ENCODE peak calls at places on chromosomes 3 and 15, in eight cellular contexts. F, T, J, L, P, N, Y and M are unnamed samples.

GRCh38 chr15:37046876-37047614 is 53.3 kb downstream of the MEIS2 start:
- DNase-seq in F (peak; percentile 67), T (no peak), J (peak; percentile 82), L (peak; percentile 42), P (no peak), N (no peak), Y (peak; percentile 39), M (no peak)

GRCh38 chr15:74412159-74412558 is 21.6 kb downstream of the SEMA7A start:
- DNase-seq in F (no peak), T (no peak), J (no peak), L (no peak), P (no peak), N (no peak), Y (no peak), M (no peak)

GRCh38 chr3:10511809-10512494 is 6.6 kb upstream of the ATP2B2 start:
- DNase-seq in F (no peak), T (peak; percentile 90), J (peak; percentile 51), L (peak; percentile 41), P (no peak), N (no peak), Y (no peak), M (peak; percentile 8)

GRCh38 chr3:121619691-121620090 is 26.5 kb downstream of the FBXO40 start:
- DNase-seq in F (no peak), T (no peak), J (no peak), L (no peak), P (no peak), N (no peak), Y (no peak), M (no peak)

GRCh38 chr3:172751188-172751571 is 654 bp downstream of the ECT2 start:
- DNase-seq in F (no peak), T (no peak), J (peak; percentile 35), L (peak; percentile 25), P (no peak), N (no peak), Y (no peak), M (peak; percentile 6)

GRCh38 chr3:114179575-114179974 is 723 bp upstream of the DRD3 start:
- DNase-seq in F (no peak), T (no peak), J (peak; percentile 71), L (peak; percentile 43), P (no peak), N (no peak), Y (no peak), M (no peak)

GRCh38 chr3:39275963-39276593 is 3.8 kb downstream of the CX3CR1 start:
- DNase-seq in F (no peak), T (no peak), J (no peak), L (no peak), P (no peak), N (no peak), Y (no peak), M (no peak)

GRCh38 chr3:102225407-102226132 is 209.2 kb upstream of the ZPLD1 start:
- DNase-seq in F (no peak), T (peak; percentile 7), J (peak; percentile 92), L (peak; percentile 89), P (no peak), N (no peak), Y (no peak), M (peak; percentile 46)

GRCh38 chr15:80031841-80032240 is 27.6 kb upstream of the ZFAND6 start:
- DNase-seq in F (no peak), T (peak; percentile 23), J (no peak), L (peak; percentile 83), P (peak; percentile 52), N (no peak), Y (no peak), M (no peak)

GRCh38 chr15:89462198-89462912 is 34.0 kb downstream of the RHCG start:
- DNase-seq in F (no peak), T (peak; percentile 34), J (peak; percentile 23), L (no peak), P (no peak), N (no peak), Y (no peak), M (no peak)

GRCh38 chr3:103127737-103128136 is 692.9 kb downstream of the ZPLD1 start:
- DNase-seq in F (no peak), T (no peak), J (peak; percentile 46), L (peak; percentile 52), P (no peak), N (no peak), Y (peak; percentile 2), M (no peak)

GRCh38 chr3:187736418-187736871 is 8.8 kb downstream of the BCL6 start:
- DNase-seq in F (peak; percentile 63), T (no peak), J (peak; percentile 69), L (peak; percentile 45), P (no peak), N (no peak), Y (no peak), M (no peak)

GRCh38 chr15:38308242-38308641 is 55.6 kb downstream of the SPRED1 start:
- DNase-seq in F (no peak), T (no peak), J (no peak), L (no peak), P (no peak), N (no peak), Y (no peak), M (no peak)

GRCh38 chr3:46456118-46456517 is 8.6 kb downstream of the LTF start:
- DNase-seq in F (no peak), T (no peak), J (no peak), L (no peak), P (no peak), N (no peak), Y (no peak), M (no peak)

GRCh38 chr3:47836986-47837385 is 34.0 kb downstream of the DHX30 start:
- DNase-seq in F (no peak), T (no peak), J (no peak), L (no peak), P (no peak), N (no peak), Y (no peak), M (no peak)

GRCh38 chr15:94509259-94509658 is 277.9 kb downstream of the MCTP2 start:
- DNase-seq in F (no peak), T (no peak), J (no peak), L (no peak), P (no peak), N (no peak), Y (no peak), M (no peak)

GRCh38 chr3:53250453-53250852 is 5.4 kb downstream of the TKT start:
- DNase-seq in F (no peak), T (no peak), J (no peak), L (no peak), P (no peak), N (no peak), Y (no peak), M (no peak)

GRCh38 chr3:72892081-72892763 is 4.4 kb downstream of the GXYLT2 start:
- DNase-seq in F (no peak), T (no peak), J (peak; percentile 96), L (peak; percentile 67), P (no peak), N (no peak), Y (peak; percentile 62), M (peak; percentile 83)

GRCh38 chr3:72288955-72289707 is 504.2 kb upstream of the PROK2 start:
- DNase-seq in F (peak; percentile 37), T (no peak), J (peak; percentile 63), L (no peak), P (peak; percentile 57), N (no peak), Y (peak; percentile 22), M (peak; percentile 46)

GRCh38 chr3:179760944-179761343 is 108.1 kb downstream of the USP13 start:
- DNase-seq in F (no peak), T (peak; percentile 80), J (peak; percentile 93), L (peak; percentile 73), P (no peak), N (no peak), Y (no peak), M (no peak)

GRCh38 chr3:94175677-94176076 is 112.8 kb downstream of the NSUN3 start:
- DNase-seq in F (no peak), T (no peak), J (no peak), L (no peak), P (no peak), N (no peak), Y (no peak), M (no peak)